ENCODE peak calls at places on chromosomes 6 and 20, in five cellular contexts. A, Y, B, N and K are unnamed samples.

GRCh38 chr6:26055670-26056582 is 31.3 kb upstream of the HFE start:
- DNase-seq in B (peak; percentile 87), Y (peak; percentile 84), N (peak; percentile 89), A (peak; percentile 94), K (peak; percentile 94)

GRCh38 chr6:22468566-22468965 is 100.8 kb upstream of the HDGFL1 start:
- DNase-seq in Y (no peak), B (peak; percentile 43), N (no peak), A (no peak), K (no peak)

GRCh38 chr6:24439858-24440539 is 37.3 kb downstream of the MRS2 start:
- DNase-seq in A (no peak), B (no peak), N (no peak), Y (no peak), K (no peak)

GRCh38 chr20:62368629-62369507 is 1.8 kb upstream of the LAMA5 start:
- DNase-seq in A (peak; percentile 47), N (peak; percentile 47), B (no peak), Y (no peak), K (peak; percentile 51)

GRCh38 chr6:31076611-31077010 is 35.8 kb downstream of the C6orf15 start:
- DNase-seq in N (no peak), B (no peak), A (no peak), Y (no peak), K (no peak)

GRCh38 chr6:104705095-104705707 is 154.5 kb downstream of the HACE1 start:
- DNase-seq in Y (no peak), N (peak; percentile 10), A (no peak), B (peak; percentile 93), K (peak; percentile 91)

GRCh38 chr6:105177521-105177920 is 2.3 kb downstream of the POPDC3 start:
- DNase-seq in Y (no peak), N (no peak), A (no peak), B (no peak), K (no peak)

GRCh38 chr20:38115205-38115604 is 49.9 kb downstream of the TGM2 start:
- DNase-seq in N (no peak), B (no peak), A (no peak), Y (no peak), K (no peak)

GRCh38 chr6:163159110-163159509 is 255.4 kb upstream of the QKI start:
- DNase-seq in B (no peak), A (no peak), N (no peak), Y (no peak), K (no peak)

GRCh38 chr6:82611751-82612150 is 248.1 kb downstream of the TPBG start:
- DNase-seq in B (no peak), N (no peak), A (no peak), Y (no peak), K (no peak)

GRCh38 chr6:161829186-161829794 is 555.4 kb upstream of the AGPAT4 start:
- DNase-seq in A (no peak), B (no peak), Y (no peak), N (no peak), K (no peak)

GRCh38 chr6:135901776-135902524 is 50.4 kb downstream of the PDE7B start:
- DNase-seq in A (no peak), B (peak; percentile 95), N (peak; percentile 58), Y (no peak), K (peak; percentile 98)

GRCh38 chr20:13158339-13158738 is 62.7 kb upstream of the ISM1 start:
- DNase-seq in Y (no peak), N (no peak), B (no peak), A (no peak), K (no peak)

GRCh38 chr6:102085257-102085656 is 691.7 kb downstream of the GRIK2 start:
- DNase-seq in B (no peak), Y (no peak), N (no peak), A (no peak), K (no peak)

GRCh38 chr6:6418421-6418820 is 98.0 kb upstream of the F13A1 start:
- DNase-seq in A (no peak), B (no peak), Y (no peak), N (no peak), K (no peak)

GRCh38 chr6:27176096-27176495 is 71.4 kb upstream of the PRSS16 start:
- DNase-seq in A (no peak), N (no peak), Y (no peak), B (no peak), K (peak; percentile 17)

GRCh38 chr6:93017213-93017612 is 402.1 kb downstream of the EPHA7 start:
- DNase-seq in Y (no peak), B (peak; percentile 1), N (no peak), A (no peak), K (peak; percentile 6)

GRCh38 chr6:15066433-15067337 is 179.2 kb upstream of the JARID2 start:
- DNase-seq in B (peak; percentile 88), N (peak; percentile 47), Y (no peak), A (no peak), K (peak; percentile 76)

GRCh38 chr6:40336986-40337780 is 250.0 kb downstream of the LRFN2 start:
- DNase-seq in N (no peak), A (no peak), Y (no peak), B (no peak), K (no peak)